ENCODE peak calls at places on chromosomes 4 and X, in six cellular contexts. One of them, this sample, is unnamed.

GRCh38 chr4:13635281-13635799 is 7.8 kb upstream of the BOD1L1 start:
- DNase-seq in T-helper 2 cell: no peak
- DNase-seq in progenitor cell of endocrine pancreas: no peak
- DNase-seq in HT1080: no peak
- DNase-seq in natural killer cell: no peak
- DNase-seq in germinal center: no peak
- DNase-seq in this sample: no peak

GRCh38 chrX:80578518-80579105 is 158.4 kb downstream of the TENT5D start:
- DNase-seq in T-helper 2 cell: no peak
- DNase-seq in progenitor cell of endocrine pancreas: no peak
- DNase-seq in HT1080: peak
- DNase-seq in natural killer cell: no peak
- DNase-seq in germinal center: no peak
- DNase-seq in this sample: peak

GRCh38 chrX:810186-810585 is 179.6 kb downstream of the SHOX start:
- DNase-seq in T-helper 2 cell: no peak
- DNase-seq in progenitor cell of endocrine pancreas: no peak
- DNase-seq in HT1080: no peak
- DNase-seq in natural killer cell: no peak
- DNase-seq in germinal center: no peak
- DNase-seq in this sample: no peak

GRCh38 chr4:161585011-161585410 is 578.8 kb downstream of the FSTL5 start:
- DNase-seq in T-helper 2 cell: no peak
- DNase-seq in progenitor cell of endocrine pancreas: no peak
- DNase-seq in HT1080: no peak
- DNase-seq in natural killer cell: no peak
- DNase-seq in germinal center: no peak
- DNase-seq in this sample: no peak

GRCh38 chrX:38803286-38803608 is 2.0 kb downstream of the MID1IP1 start:
- DNase-seq in T-helper 2 cell: no peak
- DNase-seq in progenitor cell of endocrine pancreas: no peak
- DNase-seq in HT1080: no peak
- DNase-seq in natural killer cell: no peak
- DNase-seq in germinal center: peak
- DNase-seq in this sample: no peak

GRCh38 chrX:46637937-46638336 is 64.4 kb downstream of the CHST7 start:
- DNase-seq in T-helper 2 cell: no peak
- DNase-seq in progenitor cell of endocrine pancreas: no peak
- DNase-seq in HT1080: peak
- DNase-seq in natural killer cell: no peak
- DNase-seq in germinal center: no peak
- DNase-seq in this sample: peak

GRCh38 chr4:123546123-123546654 is 149.6 kb downstream of the SPRY1 start:
- DNase-seq in T-helper 2 cell: no peak
- DNase-seq in progenitor cell of endocrine pancreas: no peak
- DNase-seq in HT1080: no peak
- DNase-seq in natural killer cell: no peak
- DNase-seq in germinal center: no peak
- DNase-seq in this sample: no peak

GRCh38 chrX:43750248-43750676 is 94.2 kb downstream of the MAOA start:
- DNase-seq in T-helper 2 cell: peak
- DNase-seq in progenitor cell of endocrine pancreas: no peak
- DNase-seq in HT1080: peak
- DNase-seq in natural killer cell: no peak
- DNase-seq in germinal center: peak
- DNase-seq in this sample: peak

GRCh38 chr4:102172341-102172740 is 172.9 kb downstream of the SLC39A8 start:
- DNase-seq in T-helper 2 cell: no peak
- DNase-seq in progenitor cell of endocrine pancreas: no peak
- DNase-seq in HT1080: no peak
- DNase-seq in natural killer cell: no peak
- DNase-seq in germinal center: no peak
- DNase-seq in this sample: peak

GRCh38 chr4:5050520-5050955 is 742 bp upstream of the STK32B start:
- DNase-seq in T-helper 2 cell: no peak
- DNase-seq in progenitor cell of endocrine pancreas: peak
- DNase-seq in HT1080: peak
- DNase-seq in natural killer cell: no peak
- DNase-seq in germinal center: peak
- DNase-seq in this sample: peak

GRCh38 chrX:145002776-145003175 is 244.5 kb upstream of the SPANXN1 start:
- DNase-seq in T-helper 2 cell: no peak
- DNase-seq in progenitor cell of endocrine pancreas: no peak
- DNase-seq in HT1080: peak
- DNase-seq in natural killer cell: no peak
- DNase-seq in germinal center: no peak
- DNase-seq in this sample: peak

GRCh38 chr4:85772470-85772869 is 297.5 kb downstream of the ARHGAP24 start:
- DNase-seq in T-helper 2 cell: no peak
- DNase-seq in progenitor cell of endocrine pancreas: no peak
- DNase-seq in HT1080: no peak
- DNase-seq in natural killer cell: no peak
- DNase-seq in germinal center: no peak
- DNase-seq in this sample: no peak

GRCh38 chr4:3255611-3256186 is 6.7 kb downstream of the MSANTD1 start:
- DNase-seq in T-helper 2 cell: no peak
- DNase-seq in progenitor cell of endocrine pancreas: no peak
- DNase-seq in HT1080: no peak
- DNase-seq in natural killer cell: peak
- DNase-seq in germinal center: no peak
- DNase-seq in this sample: no peak

GRCh38 chrX:101415180-101416130 is 7.4 kb downstream of the HNRNPH2 start:
- DNase-seq in T-helper 2 cell: peak
- DNase-seq in progenitor cell of endocrine pancreas: no peak
- DNase-seq in HT1080: no peak
- DNase-seq in natural killer cell: no peak
- DNase-seq in germinal center: peak
- DNase-seq in this sample: peak

GRCh38 chr4:176393306-176394013 is 73.7 kb downstream of the SPCS3 start:
- DNase-seq in T-helper 2 cell: no peak
- DNase-seq in progenitor cell of endocrine pancreas: no peak
- DNase-seq in HT1080: no peak
- DNase-seq in natural killer cell: no peak
- DNase-seq in germinal center: no peak
- DNase-seq in this sample: no peak

GRCh38 chr4:107825072-107825789 is 499 bp downstream of the SGMS2 start:
- DNase-seq in T-helper 2 cell: no peak
- DNase-seq in progenitor cell of endocrine pancreas: peak
- DNase-seq in HT1080: peak
- DNase-seq in natural killer cell: no peak
- DNase-seq in germinal center: peak
- DNase-seq in this sample: peak

GRCh38 chr4:177001271-177002175 is 208.8 kb upstream of the VEGFC start:
- DNase-seq in T-helper 2 cell: no peak
- DNase-seq in progenitor cell of endocrine pancreas: no peak
- DNase-seq in HT1080: peak
- DNase-seq in natural killer cell: no peak
- DNase-seq in germinal center: no peak
- DNase-seq in this sample: peak

GRCh38 chr4:2402053-2402452 is 16.4 kb downstream of the ZFYVE28 start:
- DNase-seq in T-helper 2 cell: no peak
- DNase-seq in progenitor cell of endocrine pancreas: peak
- DNase-seq in HT1080: no peak
- DNase-seq in natural killer cell: no peak
- DNase-seq in germinal center: no peak
- DNase-seq in this sample: no peak

GRCh38 chr4:4480205-4480604 is 61.6 kb downstream of the STX18 start:
- DNase-seq in T-helper 2 cell: no peak
- DNase-seq in progenitor cell of endocrine pancreas: no peak
- DNase-seq in HT1080: no peak
- DNase-seq in natural killer cell: no peak
- DNase-seq in germinal center: no peak
- DNase-seq in this sample: no peak

GRCh38 chrX:33160273-33160672 is 51.1 kb downstream of the DMD start:
- DNase-seq in T-helper 2 cell: no peak
- DNase-seq in progenitor cell of endocrine pancreas: no peak
- DNase-seq in HT1080: no peak
- DNase-seq in natural killer cell: no peak
- DNase-seq in germinal center: no peak
- DNase-seq in this sample: no peak

GRCh38 chrX:10450959-10451355 is 169.4 kb downstream of the MID1 start:
- DNase-seq in T-helper 2 cell: no peak
- DNase-seq in progenitor cell of endocrine pancreas: no peak
- DNase-seq in HT1080: no peak
- DNase-seq in natural killer cell: no peak
- DNase-seq in germinal center: no peak
- DNase-seq in this sample: peak

GRCh38 chr4:25813705-25814104 is 49.1 kb downstream of the SEL1L3 start:
- DNase-seq in T-helper 2 cell: no peak
- DNase-seq in progenitor cell of endocrine pancreas: no peak
- DNase-seq in HT1080: peak
- DNase-seq in natural killer cell: no peak
- DNase-seq in germinal center: no peak
- DNase-seq in this sample: peak

GRCh38 chr4:173231916-173232315 is 63.3 kb downstream of the GALNT7 start:
- DNase-seq in T-helper 2 cell: no peak
- DNase-seq in progenitor cell of endocrine pancreas: no peak
- DNase-seq in HT1080: peak
- DNase-seq in natural killer cell: no peak
- DNase-seq in germinal center: no peak
- DNase-seq in this sample: peak

GRCh38 chr4:82423245-82424054 is 6.8 kb downstream of the HNRNPDL start:
- DNase-seq in T-helper 2 cell: no peak
- DNase-seq in progenitor cell of endocrine pancreas: no peak
- DNase-seq in HT1080: peak
- DNase-seq in natural killer cell: no peak
- DNase-seq in germinal center: no peak
- DNase-seq in this sample: peak

GRCh38 chr4:89836897-89837384 is at the start of gene SNCA:
- DNase-seq in T-helper 2 cell: no peak
- DNase-seq in progenitor cell of endocrine pancreas: peak
- DNase-seq in HT1080: no peak
- DNase-seq in natural killer cell: peak
- DNase-seq in germinal center: peak
- DNase-seq in this sample: peak

GRCh38 chr4:138919094-138919936 is 96.3 kb upstream of the NOCT start:
- DNase-seq in T-helper 2 cell: no peak
- DNase-seq in progenitor cell of endocrine pancreas: peak
- DNase-seq in HT1080: peak
- DNase-seq in natural killer cell: no peak
- DNase-seq in germinal center: peak
- DNase-seq in this sample: peak

GRCh38 chr4:65624651-65625050 is 45.6 kb downstream of the EPHA5 start:
- DNase-seq in T-helper 2 cell: no peak
- DNase-seq in progenitor cell of endocrine pancreas: no peak
- DNase-seq in HT1080: no peak
- DNase-seq in natural killer cell: no peak
- DNase-seq in germinal center: no peak
- DNase-seq in this sample: peak

GRCh38 chr4:42473071-42473684 is 75.9 kb downstream of the SHISA3 start:
- DNase-seq in T-helper 2 cell: no peak
- DNase-seq in progenitor cell of endocrine pancreas: no peak
- DNase-seq in HT1080: no peak
- DNase-seq in natural killer cell: no peak
- DNase-seq in germinal center: no peak
- DNase-seq in this sample: no peak

GRCh38 chr4:174613979-174614378 is 91.7 kb upstream of the HPGD start:
- DNase-seq in T-helper 2 cell: no peak
- DNase-seq in progenitor cell of endocrine pancreas: no peak
- DNase-seq in HT1080: no peak
- DNase-seq in natural killer cell: no peak
- DNase-seq in germinal center: no peak
- DNase-seq in this sample: no peak

GRCh38 chrX:118189628-118190027 is 73.0 kb upstream of the KLHL13 start:
- DNase-seq in T-helper 2 cell: no peak
- DNase-seq in progenitor cell of endocrine pancreas: no peak
- DNase-seq in HT1080: no peak
- DNase-seq in natural killer cell: no peak
- DNase-seq in germinal center: no peak
- DNase-seq in this sample: no peak

GRCh38 chrX:106898462-106898861 is 4.7 kb downstream of the RIPPLY1 start:
- DNase-seq in T-helper 2 cell: no peak
- DNase-seq in progenitor cell of endocrine pancreas: no peak
- DNase-seq in HT1080: peak
- DNase-seq in natural killer cell: no peak
- DNase-seq in germinal center: peak
- DNase-seq in this sample: peak

GRCh38 chr4:73021634-73022033 is 47.9 kb downstream of the COX18 start:
- DNase-seq in T-helper 2 cell: no peak
- DNase-seq in progenitor cell of endocrine pancreas: no peak
- DNase-seq in HT1080: peak
- DNase-seq in natural killer cell: no peak
- DNase-seq in germinal center: peak
- DNase-seq in this sample: peak

GRCh38 chrX:1395646-1396216 is 3.8 kb upstream of the SLC25A6 start:
- DNase-seq in T-helper 2 cell: no peak
- DNase-seq in progenitor cell of endocrine pancreas: no peak
- DNase-seq in HT1080: no peak
- DNase-seq in natural killer cell: no peak
- DNase-seq in germinal center: no peak
- DNase-seq in this sample: no peak

GRCh38 chr4:36402008-36402758 is 120.8 kb downstream of the DTHD1 start:
- DNase-seq in T-helper 2 cell: no peak
- DNase-seq in progenitor cell of endocrine pancreas: no peak
- DNase-seq in HT1080: no peak
- DNase-seq in natural killer cell: no peak
- DNase-seq in germinal center: no peak
- DNase-seq in this sample: no peak

GRCh38 chrX:39625810-39626209 is 471.9 kb downstream of the BCOR start:
- DNase-seq in T-helper 2 cell: no peak
- DNase-seq in progenitor cell of endocrine pancreas: no peak
- DNase-seq in HT1080: no peak
- DNase-seq in natural killer cell: no peak
- DNase-seq in germinal center: no peak
- DNase-seq in this sample: no peak

GRCh38 chrX:51461053-51462050 is 35.0 kb downstream of the NUDT11 start:
- DNase-seq in T-helper 2 cell: no peak
- DNase-seq in progenitor cell of endocrine pancreas: no peak
- DNase-seq in HT1080: no peak
- DNase-seq in natural killer cell: no peak
- DNase-seq in germinal center: peak
- DNase-seq in this sample: peak

GRCh38 chr4:1499465-1499864 is 93.2 kb upstream of the NKX1-1 start:
- DNase-seq in T-helper 2 cell: no peak
- DNase-seq in progenitor cell of endocrine pancreas: no peak
- DNase-seq in HT1080: no peak
- DNase-seq in natural killer cell: no peak
- DNase-seq in germinal center: no peak
- DNase-seq in this sample: no peak

GRCh38 chr4:91116861-91117260 is 989.7 kb downstream of the CCSER1 start:
- DNase-seq in T-helper 2 cell: no peak
- DNase-seq in progenitor cell of endocrine pancreas: no peak
- DNase-seq in HT1080: peak
- DNase-seq in natural killer cell: no peak
- DNase-seq in germinal center: no peak
- DNase-seq in this sample: no peak

This sample was measured in ELR.